ENCODE peak calls at places on chromosomes 13 and 19, in four cellular contexts. V, G, K and Y are unnamed samples.

GRCh38 chr13:42534785-42535184 is 39.2 kb upstream of the TNFSF11 start:
- DNase-seq in V (no peak), G (no peak), K (no peak), Y (no peak)

GRCh38 chr13:75813323-75813722 is 177.2 kb downstream of the LMO7 start:
- DNase-seq in V (no peak), G (no peak), K (peak), Y (no peak)

GRCh38 chr19:31066385-31066784 is 282.9 kb downstream of the TSHZ3 start:
- DNase-seq in V (peak), G (peak), K (no peak), Y (peak)

GRCh38 chr19:16585808-16586476 is 13.7 kb upstream of the SLC35E1 start:
- DNase-seq in V (no peak), G (no peak), K (no peak), Y (no peak)

GRCh38 chr13:35818577-35819165 is 312.5 kb downstream of the DCLK1 start:
- DNase-seq in V (no peak), G (peak), K (no peak), Y (peak)

GRCh38 chr19:54331626-54332025 is 7.3 kb downstream of the LILRA4 start:
- DNase-seq in V (no peak), G (no peak), K (no peak), Y (no peak)

GRCh38 chr19:2255982-2256685 is at the start of gene JSRP1:
- DNase-seq in V (no peak), G (no peak), K (no peak), Y (no peak)

GRCh38 chr19:51070334-51070886 is 5.5 kb upstream of the KLK13 start:
- DNase-seq in V (no peak), G (no peak), K (no peak), Y (no peak)

GRCh38 chr19:46404039-46404883 is 9.1 kb downstream of the CCDC8 start:
- DNase-seq in V (no peak), G (peak), K (peak), Y (peak)

GRCh38 chr19:45215391-45216191 is 29.6 kb downstream of the EXOC3L2 start:
- DNase-seq in V (no peak), G (no peak), K (peak), Y (no peak)

GRCh38 chr19:8149261-8150094 is at the start of gene FBN3:
- DNase-seq in V (no peak), G (no peak), K (no peak), Y (no peak)

GRCh38 chr19:3211191-3211590 is 13.3 kb upstream of the CELF5 start:
- DNase-seq in V (no peak), G (no peak), K (no peak), Y (no peak)

GRCh38 chr13:39765801-39766463 is 110.5 kb downstream of the COG6 start:
- DNase-seq in V (no peak), G (peak), K (peak), Y (no peak)

GRCh38 chr13:49409008-49409407 is 34.9 kb downstream of the CAB39L start:
- DNase-seq in V (no peak), G (no peak), K (no peak), Y (no peak)

GRCh38 chr19:49335071-49335783 is at the start of gene CD37:
- DNase-seq in V (no peak), G (no peak), K (no peak), Y (no peak)

GRCh38 chr13:66888698-66889097 is 341.4 kb downstream of the PCDH9 start:
- DNase-seq in V (no peak), G (no peak), K (no peak), Y (no peak)

GRCh38 chr19:23778566-23778965 is 19.9 kb upstream of the ZNF681 start:
- DNase-seq in V (no peak), G (no peak), K (no peak), Y (no peak)

GRCh38 chr19:50328257-50329145 is 676 bp downstream of the KCNC3 start:
- DNase-seq in V (no peak), G (peak), K (peak), Y (no peak)

GRCh38 chr13:37602743-37603381 is 4.3 kb upstream of the POSTN start:
- DNase-seq in V (no peak), G (peak), K (no peak), Y (no peak)

GRCh38 chr13:88925954-88926353 is 1254.8 kb downstream of the SLITRK5 start:
- DNase-seq in V (no peak), G (no peak), K (no peak), Y (no peak)

GRCh38 chr19:33905473-33905936 is 108.8 kb downstream of the KCTD15 start:
- DNase-seq in V (no peak), G (no peak), K (peak), Y (peak)

GRCh38 chr19:13398780-13399726 is 107.2 kb downstream of the CACNA1A start:
- DNase-seq in V (peak), G (peak), K (peak), Y (peak)

GRCh38 chr13:69912576-69913074 is 195.0 kb upstream of the ATXN8OS start:
- DNase-seq in V (no peak), G (no peak), K (no peak), Y (no peak)

GRCh38 chr13:73556902-73557301 is 498.1 kb downstream of the KLF5 start:
- DNase-seq in V (no peak), G (no peak), K (no peak), Y (no peak)

GRCh38 chr13:28161370-28161769 is 23.0 kb downstream of the PAN3 start:
- DNase-seq in V (no peak), G (peak), K (no peak), Y (no peak)

GRCh38 chr19:3641515-3642269 is 15.1 kb upstream of the CACTIN start:
- DNase-seq in V (no peak), G (no peak), K (no peak), Y (no peak)

GRCh38 chr13:90302113-90302512 is 1045.4 kb upstream of the MIR17HG start:
- DNase-seq in V (no peak), G (peak), K (no peak), Y (peak)

GRCh38 chr13:59924256-59924655 is 239.5 kb downstream of the DIAPH3 start:
- DNase-seq in V (no peak), G (no peak), K (no peak), Y (no peak)

GRCh38 chr13:47420012-47420411 is 523.2 kb upstream of the HTR2A start:
- DNase-seq in V (no peak), G (peak), K (no peak), Y (no peak)

GRCh38 chr13:84500016-84500415 is 617.7 kb upstream of the SLITRK1 start:
- DNase-seq in V (no peak), G (peak), K (no peak), Y (peak)

GRCh38 chr13:108328848-108329247 is 59.3 kb downstream of the TNFSF13B start:
- DNase-seq in V (no peak), G (no peak), K (no peak), Y (no peak)

GRCh38 chr19:36686365-36687213 is 823 bp upstream of the ZNF567 start:
- DNase-seq in V (no peak), G (no peak), K (peak), Y (peak)

GRCh38 chr13:48125794-48126228 is 30.9 kb upstream of the MED4 start:
- DNase-seq in V (no peak), G (peak), K (no peak), Y (peak)

GRCh38 chr13:20960663-20961309 is 58.2 kb upstream of the XPO4 start:
- DNase-seq in V (no peak), G (no peak), K (no peak), Y (no peak)

GRCh38 chr13:76874466-76874865 is 11.7 kb downstream of the KCTD12 start:
- DNase-seq in V (no peak), G (no peak), K (no peak), Y (no peak)

GRCh38 chr13:98386632-98387031 is 190.3 kb downstream of the STK24 start:
- DNase-seq in V (no peak), G (no peak), K (no peak), Y (no peak)

GRCh38 chr13:98389319-98389718 is 187.6 kb downstream of the STK24 start:
- DNase-seq in V (no peak), G (no peak), K (no peak), Y (no peak)

GRCh38 chr13:98385591-98385990 is 191.3 kb downstream of the STK24 start:
- DNase-seq in V (no peak), G (no peak), K (no peak), Y (no peak)

GRCh38 chr13:98390086-98390697 is 186.7 kb downstream of the STK24 start:
- DNase-seq in V (no peak), G (peak), K (no peak), Y (no peak)

DNA sequence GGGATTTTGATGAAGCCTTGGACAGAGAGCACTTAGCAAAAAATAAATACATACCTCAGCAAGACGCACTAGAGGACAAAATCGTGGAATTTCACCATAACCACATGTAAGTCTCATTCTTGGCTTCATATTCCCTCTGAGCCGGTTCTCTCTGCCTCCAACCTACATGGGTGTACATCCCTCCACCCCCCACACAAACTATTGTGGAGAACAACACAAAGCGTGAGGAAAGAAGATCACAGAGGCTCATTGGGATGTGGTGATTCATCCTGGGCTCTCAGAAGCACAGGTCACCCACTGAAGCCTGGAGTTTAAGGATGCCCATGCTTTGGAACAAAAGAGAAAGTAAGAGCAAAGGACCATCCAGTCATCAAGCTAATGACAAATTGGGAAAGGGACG is 192.2 kb downstream of the STK24 start:
- DNase-seq in V (peak), G (peak), K (no peak), Y (peak)
- TF ChIP-seq CTCF in V (no peak), G (no peak), K (no peak), Y (no peak)

DNA sequence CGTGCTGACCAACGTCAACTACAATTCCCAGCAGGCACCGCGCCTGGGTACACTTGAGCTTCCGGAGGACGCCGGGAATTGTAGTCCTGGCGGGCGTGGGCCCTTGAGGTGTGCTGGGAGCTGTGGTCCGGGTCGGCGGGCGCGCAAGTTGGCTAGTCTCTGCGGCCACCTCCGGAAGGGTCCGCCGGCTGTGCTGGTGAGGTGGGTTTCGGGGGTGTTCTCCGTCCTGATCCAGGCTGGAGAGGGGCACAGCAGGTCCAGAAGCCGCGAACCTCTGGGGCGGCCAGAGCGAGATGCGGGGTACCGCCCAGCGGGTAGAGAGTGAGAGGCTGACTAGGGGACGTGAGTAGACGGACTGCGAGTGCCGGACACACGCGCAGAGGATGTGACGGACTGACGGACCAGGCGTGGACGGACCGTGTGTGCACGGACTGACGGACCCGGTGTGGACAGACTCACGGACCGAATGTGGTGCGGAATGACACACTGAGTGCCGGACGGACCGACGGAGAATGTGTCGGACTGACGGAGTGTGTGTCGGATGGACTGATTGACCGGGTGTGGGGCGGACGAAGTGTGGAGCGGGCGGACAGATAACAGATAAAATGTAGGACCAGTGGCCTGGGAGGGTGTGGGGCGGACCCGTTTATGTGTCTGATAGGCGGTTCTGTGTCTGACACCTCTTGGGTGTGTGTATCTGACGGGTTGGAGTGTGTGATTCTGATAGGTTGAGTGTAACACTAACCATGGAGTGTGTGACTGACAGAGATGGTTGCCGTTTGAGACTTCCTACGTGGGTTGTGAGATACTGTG is at the start of gene ZSCAN22:
- DNase-seq in V (peak), G (peak), K (peak), Y (peak)
- H3K4me3 ChIP-seq in V (peak), G (peak), K (peak), Y (peak)

DNA sequence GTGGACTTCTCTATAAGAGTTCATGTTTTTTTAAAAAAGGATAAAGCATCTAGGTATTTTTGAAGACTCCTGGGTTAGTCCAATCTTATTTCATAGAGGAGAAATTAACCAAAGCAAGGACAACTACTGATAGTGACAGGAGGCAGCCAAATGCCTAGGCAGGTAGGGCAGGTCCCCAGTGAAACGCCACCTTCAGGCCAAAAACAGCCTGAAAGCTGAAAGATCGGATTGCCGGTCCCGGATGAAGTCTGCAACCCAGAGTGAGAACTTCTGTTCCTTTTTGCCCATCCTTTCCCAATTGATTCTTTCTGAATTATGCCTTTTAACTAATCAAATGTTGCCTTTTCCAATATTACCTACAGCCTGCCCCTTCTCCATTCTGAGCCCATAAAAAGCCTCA is 6.1 kb upstream of the GGACT start:
- DNase-seq in V (no peak), G (no peak), K (no peak), Y (no peak)
- TF ChIP-seq CTCF in V (no peak), G (no peak), K (no peak), Y (peak)

GRCh38 chr13:46050771-46051170 is 1.8 kb downstream of the ZC3H13 start:
- DNase-seq in V (no peak), G (no peak), K (no peak), Y (no peak)
- H3K4me3 ChIP-seq in V (peak), G (peak), K (peak), Y (peak)

GRCh38 chr19:39824143-39825092 is 9.5 kb downstream of the DYRK1B start:
- DNase-seq in V (peak), G (peak), K (peak), Y (peak)
- TF ChIP-seq CTCF in V (no peak), G (no peak), K (peak), Y (no peak)

GRCh38 chr19:310781-311496 is 19.7 kb upstream of the PLPP2 start:
- DNase-seq in V (no peak), G (no peak), K (no peak), Y (no peak)
- H3K4me3 ChIP-seq in V (no peak), G (no peak), K (peak), Y (no peak)

GRCh38 chr19:35055715-35056179 is 14.2 kb downstream of the HPN start:
- DNase-seq in V (no peak), G (no peak), K (no peak), Y (no peak)
- TF ChIP-seq CTCF in V (no peak), G (no peak), K (no peak), Y (peak)

DNA sequence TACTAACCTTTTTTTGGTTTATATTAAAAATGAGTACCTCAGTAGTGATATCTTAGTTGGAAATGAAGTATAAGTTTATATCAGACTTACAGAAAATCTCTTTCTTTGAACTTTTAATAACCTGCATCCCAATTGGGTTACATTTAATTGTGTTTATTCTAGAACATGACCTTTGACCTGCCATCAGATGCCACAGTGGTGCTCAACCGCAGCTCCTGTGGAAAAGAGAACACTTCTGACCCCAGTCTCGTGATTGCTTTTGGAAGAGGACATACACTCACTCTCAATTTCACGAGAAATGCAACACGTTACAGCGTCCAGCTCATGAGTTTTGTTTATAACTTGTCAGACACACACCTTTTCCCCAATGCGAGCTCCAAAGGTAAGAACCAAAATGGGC is 12.4 kb downstream of the LAMP1 start:
- DNase-seq in V (no peak), G (no peak), K (no peak), Y (no peak)
- H3K4me3 ChIP-seq in V (no peak), G (no peak), K (no peak), Y (no peak)

GRCh38 chr13:55087085-55087484 is 2053.6 kb upstream of the PRR20A start:
- DNase-seq in V (no peak), G (no peak), K (no peak), Y (no peak)
- TF ChIP-seq CTCF in V (no peak), G (no peak), K (no peak), Y (no peak)